ENCODE peak calls at places on chromosomes 16 and 17, in nine cellular contexts. One of them, this sample, is unnamed.
A peak's percentile ranks its signal among the peaks of the same experiment; 100 is the strongest.

GRCh38 chr17:50710025-50710424 is 2.3 kb upstream of the ANKRD40 start:
- DNase-seq in G401: no peak
- DNase-seq in H9: no peak
- DNase-seq in Ammon's horn: no peak
- DNase-seq in CD4-positive, alpha-beta T cell: no peak
- DNase-seq in HT1080: no peak
- DNase-seq in brain pericyte: no peak
- DNase-seq in dorsolateral prefrontal cortex: no peak
- DNase-seq in hepatic stellate cell: no peak
- DNase-seq in this sample: no peak

GRCh38 chr16:10578474-10579316 is 1.7 kb downstream of the EMP2 start:
- DNase-seq in G401: no peak
- DNase-seq in H9: no peak
- DNase-seq in Ammon's horn: no peak
- DNase-seq in CD4-positive, alpha-beta T cell: no peak
- DNase-seq in HT1080: no peak
- DNase-seq in brain pericyte: no peak
- DNase-seq in dorsolateral prefrontal cortex: no peak
- DNase-seq in hepatic stellate cell: no peak
- DNase-seq in this sample: no peak

GRCh38 chr16:20107086-20107485 is 33.4 kb upstream of the GPR139 start:
- DNase-seq in G401: no peak
- DNase-seq in H9: no peak
- DNase-seq in Ammon's horn: no peak
- DNase-seq in CD4-positive, alpha-beta T cell: no peak
- DNase-seq in HT1080: no peak
- DNase-seq in brain pericyte: no peak
- DNase-seq in dorsolateral prefrontal cortex: no peak
- DNase-seq in hepatic stellate cell: no peak
- DNase-seq in this sample: no peak

GRCh38 chr17:40547785-40548478 is 17.3 kb downstream of the CCR7 start:
- DNase-seq in G401: no peak
- DNase-seq in H9: no peak
- DNase-seq in Ammon's horn: no peak
- DNase-seq in CD4-positive, alpha-beta T cell: no peak
- DNase-seq in HT1080: no peak
- DNase-seq in brain pericyte: no peak
- DNase-seq in dorsolateral prefrontal cortex: no peak
- DNase-seq in hepatic stellate cell: no peak
- DNase-seq in this sample: no peak

GRCh38 chr17:41697122-41697962 is 8.7 kb downstream of the EIF1 start:
- DNase-seq in G401: peak; percentile 23
- DNase-seq in H9: no peak
- DNase-seq in Ammon's horn: peak; percentile 76
- DNase-seq in CD4-positive, alpha-beta T cell: no peak
- DNase-seq in HT1080: peak; percentile 30
- DNase-seq in brain pericyte: no peak
- DNase-seq in dorsolateral prefrontal cortex: peak; percentile 66
- DNase-seq in hepatic stellate cell: peak; percentile 74
- DNase-seq in this sample: no peak

GRCh38 chr16:68300736-68301459 is 9.8 kb downstream of the SLC7A6OS start:
- DNase-seq in G401: no peak
- DNase-seq in H9: no peak
- DNase-seq in Ammon's horn: no peak
- DNase-seq in CD4-positive, alpha-beta T cell: no peak
- DNase-seq in HT1080: no peak
- DNase-seq in brain pericyte: no peak
- DNase-seq in dorsolateral prefrontal cortex: no peak
- DNase-seq in hepatic stellate cell: no peak
- DNase-seq in this sample: no peak

GRCh38 chr17:28384281-28385036 is 13.0 kb downstream of the SARM1 start:
- DNase-seq in G401: no peak
- DNase-seq in H9: peak; percentile 75
- DNase-seq in Ammon's horn: no peak
- DNase-seq in CD4-positive, alpha-beta T cell: peak; percentile 58
- DNase-seq in HT1080: no peak
- DNase-seq in brain pericyte: no peak
- DNase-seq in dorsolateral prefrontal cortex: no peak
- DNase-seq in hepatic stellate cell: no peak
- DNase-seq in this sample: no peak

GRCh38 chr17:75830168-75831031 is 13.8 kb downstream of the UNC13D start:
- DNase-seq in G401: no peak
- DNase-seq in H9: peak; percentile 95
- DNase-seq in Ammon's horn: no peak
- DNase-seq in CD4-positive, alpha-beta T cell: no peak
- DNase-seq in HT1080: no peak
- DNase-seq in brain pericyte: no peak
- DNase-seq in dorsolateral prefrontal cortex: no peak
- DNase-seq in hepatic stellate cell: no peak
- DNase-seq in this sample: no peak

GRCh38 chr17:82065193-82065637 is 389 bp downstream of the DUS1L start:
- DNase-seq in G401: no peak
- DNase-seq in H9: no peak
- DNase-seq in Ammon's horn: no peak
- DNase-seq in CD4-positive, alpha-beta T cell: no peak
- DNase-seq in HT1080: no peak
- DNase-seq in brain pericyte: no peak
- DNase-seq in dorsolateral prefrontal cortex: no peak
- DNase-seq in hepatic stellate cell: peak; percentile 77
- DNase-seq in this sample: no peak

GRCh38 chr16:23788653-23789052 is 33.8 kb downstream of the CHP2 start:
- DNase-seq in G401: no peak
- DNase-seq in H9: no peak
- DNase-seq in Ammon's horn: no peak
- DNase-seq in CD4-positive, alpha-beta T cell: no peak
- DNase-seq in HT1080: no peak
- DNase-seq in brain pericyte: no peak
- DNase-seq in dorsolateral prefrontal cortex: no peak
- DNase-seq in hepatic stellate cell: no peak
- DNase-seq in this sample: no peak

GRCh38 chr16:3578610-3579551 is 1.7 kb upstream of the NLRC3 start:
- DNase-seq in G401: peak; percentile 1
- DNase-seq in H9: no peak
- DNase-seq in Ammon's horn: no peak
- DNase-seq in CD4-positive, alpha-beta T cell: peak; percentile 55
- DNase-seq in HT1080: peak; percentile 61
- DNase-seq in brain pericyte: no peak
- DNase-seq in dorsolateral prefrontal cortex: no peak
- DNase-seq in hepatic stellate cell: no peak
- DNase-seq in this sample: no peak

GRCh38 chr17:19867654-19868395 is at the start of gene ULK2:
- DNase-seq in G401: peak; percentile 64
- DNase-seq in H9: peak; percentile 78
- DNase-seq in Ammon's horn: peak; percentile 67
- DNase-seq in CD4-positive, alpha-beta T cell: peak; percentile 27
- DNase-seq in HT1080: peak; percentile 12
- DNase-seq in brain pericyte: peak; percentile 29
- DNase-seq in dorsolateral prefrontal cortex: peak; percentile 65
- DNase-seq in hepatic stellate cell: peak; percentile 66
- DNase-seq in this sample: no peak

GRCh38 chr16:28317040-28317880 is 24.9 kb downstream of the SBK1 start:
- DNase-seq in G401: peak; percentile 56
- DNase-seq in H9: peak; percentile 76
- DNase-seq in Ammon's horn: peak; percentile 67
- DNase-seq in CD4-positive, alpha-beta T cell: peak; percentile 64
- DNase-seq in HT1080: peak; percentile 31
- DNase-seq in brain pericyte: no peak
- DNase-seq in dorsolateral prefrontal cortex: peak; percentile 68
- DNase-seq in hepatic stellate cell: peak; percentile 72
- DNase-seq in this sample: no peak

GRCh38 chr16:24729967-24730815 is 740 bp downstream of the TNRC6A start:
- DNase-seq in G401: peak; percentile 42
- DNase-seq in H9: no peak
- DNase-seq in Ammon's horn: peak; percentile 14
- DNase-seq in CD4-positive, alpha-beta T cell: peak; percentile 30
- DNase-seq in HT1080: peak; percentile 10
- DNase-seq in brain pericyte: no peak
- DNase-seq in dorsolateral prefrontal cortex: peak; percentile 47
- DNase-seq in hepatic stellate cell: peak; percentile 40
- DNase-seq in this sample: no peak

GRCh38 chr17:8965394-8966168 is at the start of gene PIK3R5:
- DNase-seq in G401: no peak
- DNase-seq in H9: peak; percentile 97
- DNase-seq in Ammon's horn: no peak
- DNase-seq in CD4-positive, alpha-beta T cell: peak; percentile 82
- DNase-seq in HT1080: no peak
- DNase-seq in brain pericyte: no peak
- DNase-seq in dorsolateral prefrontal cortex: no peak
- DNase-seq in hepatic stellate cell: no peak
- DNase-seq in this sample: no peak

GRCh38 chr17:38885728-38886642 is 16.1 kb downstream of the LASP1 start:
- DNase-seq in G401: peak; percentile 58
- DNase-seq in H9: peak; percentile 34
- DNase-seq in Ammon's horn: peak; percentile 90
- DNase-seq in CD4-positive, alpha-beta T cell: no peak
- DNase-seq in HT1080: no peak
- DNase-seq in brain pericyte: no peak
- DNase-seq in dorsolateral prefrontal cortex: peak; percentile 66
- DNase-seq in hepatic stellate cell: no peak
- DNase-seq in this sample: no peak

GRCh38 chr17:70365098-70365583 is 195.8 kb downstream of the KCNJ2 start:
- DNase-seq in G401: no peak
- DNase-seq in H9: no peak
- DNase-seq in Ammon's horn: peak; percentile 35
- DNase-seq in CD4-positive, alpha-beta T cell: no peak
- DNase-seq in HT1080: peak; percentile 79
- DNase-seq in brain pericyte: no peak
- DNase-seq in dorsolateral prefrontal cortex: no peak
- DNase-seq in hepatic stellate cell: no peak
- DNase-seq in this sample: no peak

GRCh38 chr16:3152022-3152272 is 17.1 kb downstream of the ZNF213 start:
- DNase-seq in G401: no peak
- DNase-seq in H9: no peak
- DNase-seq in Ammon's horn: no peak
- DNase-seq in CD4-positive, alpha-beta T cell: no peak
- DNase-seq in HT1080: no peak
- DNase-seq in brain pericyte: no peak
- DNase-seq in dorsolateral prefrontal cortex: no peak
- DNase-seq in hepatic stellate cell: no peak
- DNase-seq in this sample: no peak

GRCh38 chr17:7224110-7224509 is 4.4 kb downstream of the ACADVL start:
- DNase-seq in G401: no peak
- DNase-seq in H9: no peak
- DNase-seq in Ammon's horn: no peak
- DNase-seq in CD4-positive, alpha-beta T cell: no peak
- DNase-seq in HT1080: no peak
- DNase-seq in brain pericyte: no peak
- DNase-seq in dorsolateral prefrontal cortex: no peak
- DNase-seq in hepatic stellate cell: no peak
- DNase-seq in this sample: no peak

GRCh38 chr17:66076546-66077190 is 115.3 kb downstream of the CEP112 start:
- DNase-seq in G401: no peak
- DNase-seq in H9: no peak
- DNase-seq in Ammon's horn: no peak
- DNase-seq in CD4-positive, alpha-beta T cell: no peak
- DNase-seq in HT1080: peak; percentile 74
- DNase-seq in brain pericyte: no peak
- DNase-seq in dorsolateral prefrontal cortex: no peak
- DNase-seq in hepatic stellate cell: no peak
- DNase-seq in this sample: no peak

GRCh38 chr17:47665655-47666054 is 15.9 kb downstream of the KPNB1 start:
- DNase-seq in G401: no peak
- DNase-seq in H9: no peak
- DNase-seq in Ammon's horn: no peak
- DNase-seq in CD4-positive, alpha-beta T cell: no peak
- DNase-seq in HT1080: no peak
- DNase-seq in brain pericyte: no peak
- DNase-seq in dorsolateral prefrontal cortex: no peak
- DNase-seq in hepatic stellate cell: no peak
- DNase-seq in this sample: no peak

GRCh38 chr16:87006021-87006420 is 311.2 kb downstream of the C16orf95 start:
- DNase-seq in G401: no peak
- DNase-seq in H9: no peak
- DNase-seq in Ammon's horn: no peak
- DNase-seq in CD4-positive, alpha-beta T cell: no peak
- DNase-seq in HT1080: no peak
- DNase-seq in brain pericyte: no peak
- DNase-seq in dorsolateral prefrontal cortex: no peak
- DNase-seq in hepatic stellate cell: no peak
- DNase-seq in this sample: no peak

GRCh38 chr17:50203589-50204345 is 2.3 kb upstream of the COL1A1 start:
- DNase-seq in G401: no peak
- DNase-seq in H9: no peak
- DNase-seq in Ammon's horn: no peak
- DNase-seq in CD4-positive, alpha-beta T cell: no peak
- DNase-seq in HT1080: no peak
- DNase-seq in brain pericyte: no peak
- DNase-seq in dorsolateral prefrontal cortex: no peak
- DNase-seq in hepatic stellate cell: peak; percentile 86
- DNase-seq in this sample: no peak

GRCh38 chr17:78974635-78975591 is 4.8 kb downstream of the LGALS3BP start:
- DNase-seq in G401: peak; percentile 74
- DNase-seq in H9: peak; percentile 79
- DNase-seq in Ammon's horn: peak; percentile 53
- DNase-seq in CD4-positive, alpha-beta T cell: no peak
- DNase-seq in HT1080: no peak
- DNase-seq in brain pericyte: no peak
- DNase-seq in dorsolateral prefrontal cortex: no peak
- DNase-seq in hepatic stellate cell: no peak
- DNase-seq in this sample: peak; percentile 16

GRCh38 chr16:79272141-79272577 is 328.4 kb downstream of the MAF start:
- DNase-seq in G401: no peak
- DNase-seq in H9: no peak
- DNase-seq in Ammon's horn: no peak
- DNase-seq in CD4-positive, alpha-beta T cell: peak; percentile 41
- DNase-seq in HT1080: no peak
- DNase-seq in brain pericyte: no peak
- DNase-seq in dorsolateral prefrontal cortex: no peak
- DNase-seq in hepatic stellate cell: no peak
- DNase-seq in this sample: no peak

GRCh38 chr17:47695664-47696376 is 1.9 kb downstream of the TBKBP1 start:
- DNase-seq in G401: peak; percentile 26
- DNase-seq in H9: no peak
- DNase-seq in Ammon's horn: no peak
- DNase-seq in CD4-positive, alpha-beta T cell: no peak
- DNase-seq in HT1080: no peak
- DNase-seq in brain pericyte: no peak
- DNase-seq in dorsolateral prefrontal cortex: no peak
- DNase-seq in hepatic stellate cell: no peak
- DNase-seq in this sample: no peak

GRCh38 chr16:1713933-1714332 is 7.9 kb downstream of the MAPK8IP3 start:
- DNase-seq in G401: peak; percentile 78
- DNase-seq in H9: peak; percentile 53
- DNase-seq in Ammon's horn: peak; percentile 53
- DNase-seq in CD4-positive, alpha-beta T cell: no peak
- DNase-seq in HT1080: no peak
- DNase-seq in brain pericyte: no peak
- DNase-seq in dorsolateral prefrontal cortex: no peak
- DNase-seq in hepatic stellate cell: no peak
- DNase-seq in this sample: no peak

GRCh38 chr16:85197611-85198566 is 85.6 kb upstream of the CIBAR2 start:
- DNase-seq in G401: no peak
- DNase-seq in H9: no peak
- DNase-seq in Ammon's horn: no peak
- DNase-seq in CD4-positive, alpha-beta T cell: no peak
- DNase-seq in HT1080: no peak
- DNase-seq in brain pericyte: no peak
- DNase-seq in dorsolateral prefrontal cortex: no peak
- DNase-seq in hepatic stellate cell: no peak
- DNase-seq in this sample: no peak

GRCh38 chr17:27631897-27632725 is 1.1 kb downstream of the LGALS9 start:
- DNase-seq in G401: no peak
- DNase-seq in H9: no peak
- DNase-seq in Ammon's horn: no peak
- DNase-seq in CD4-positive, alpha-beta T cell: no peak
- DNase-seq in HT1080: no peak
- DNase-seq in brain pericyte: no peak
- DNase-seq in dorsolateral prefrontal cortex: no peak
- DNase-seq in hepatic stellate cell: no peak
- DNase-seq in this sample: no peak

GRCh38 chr17:72192409-72193192 is 71.8 kb downstream of the SOX9 start:
- DNase-seq in G401: no peak
- DNase-seq in H9: no peak
- DNase-seq in Ammon's horn: no peak
- DNase-seq in CD4-positive, alpha-beta T cell: no peak
- DNase-seq in HT1080: peak; percentile 58
- DNase-seq in brain pericyte: no peak
- DNase-seq in dorsolateral prefrontal cortex: no peak
- DNase-seq in hepatic stellate cell: peak; percentile 8
- DNase-seq in this sample: no peak

GRCh38 chr17:1490643-1491405 is 1.7 kb downstream of the MYO1C start:
- DNase-seq in G401: peak; percentile 58
- DNase-seq in H9: peak; percentile 76
- DNase-seq in Ammon's horn: no peak
- DNase-seq in CD4-positive, alpha-beta T cell: peak; percentile 64
- DNase-seq in HT1080: peak; percentile 32
- DNase-seq in brain pericyte: no peak
- DNase-seq in dorsolateral prefrontal cortex: peak; percentile 62
- DNase-seq in hepatic stellate cell: peak; percentile 80
- DNase-seq in this sample: no peak